ENCODE peak calls at places on chromosome 20, in four cellular contexts. One of them, this sample, is unnamed. For H3K4me1, the result is how much of the 10 kb centered on the place peaks cover.

GRCh38 chr20:59184880-59185447 is 21.3 kb downstream of the ZNF831 start:
- DNase-seq in endothelial cell of umbilical vein: no peak
- DNase-seq in GM23338: no peak
- DNase-seq in ovary: no peak
- DNase-seq in this sample: no peak

GRCh38 chr20:23226612-23227265 is 123.9 kb upstream of the NXT1 start:
- DNase-seq in endothelial cell of umbilical vein: peak
- DNase-seq in GM23338: no peak
- DNase-seq in ovary: no peak
- DNase-seq in this sample: no peak

GRCh38 chr20:7710440-7710839 is 229.8 kb downstream of the HAO1 start:
- DNase-seq in ovary: no peak
- DNase-seq in endothelial cell of umbilical vein: no peak
- DNase-seq in GM23338: no peak
- DNase-seq in this sample: no peak

GRCh38 chr20:20360464-20360863 is 7.4 kb upstream of the INSM1 start:
- DNase-seq in endothelial cell of umbilical vein: peak
- DNase-seq in ovary: no peak
- DNase-seq in GM23338: peak
- DNase-seq in this sample: no peak

GRCh38 chr20:39795401-39796272 is 833.5 kb downstream of the DHX35 start:
- DNase-seq in ovary: no peak
- DNase-seq in endothelial cell of umbilical vein: no peak
- DNase-seq in GM23338: no peak
- DNase-seq in this sample: peak

GRCh38 chr20:36647194-36648121 is 1.5 kb upstream of the SLA2 start:
- DNase-seq in GM23338: no peak
- DNase-seq in ovary: no peak
- DNase-seq in endothelial cell of umbilical vein: no peak
- DNase-seq in this sample: no peak

GRCh38 chr20:63499333-63499969 is 568 bp upstream of the EEF1A2 start:
- DNase-seq in ovary: no peak
- DNase-seq in endothelial cell of umbilical vein: no peak
- DNase-seq in GM23338: no peak
- DNase-seq in this sample: no peak

GRCh38 chr20:58850693-58851174 is at the start of gene GNAS-AS1:
- DNase-seq in ovary: peak
- DNase-seq in GM23338: peak
- DNase-seq in endothelial cell of umbilical vein: no peak
- DNase-seq in this sample: peak

GRCh38 chr20:12924126-12924525 is 84.6 kb upstream of the SPTLC3 start:
- DNase-seq in ovary: no peak
- DNase-seq in GM23338: no peak
- DNase-seq in endothelial cell of umbilical vein: no peak
- DNase-seq in this sample: no peak

DNA sequence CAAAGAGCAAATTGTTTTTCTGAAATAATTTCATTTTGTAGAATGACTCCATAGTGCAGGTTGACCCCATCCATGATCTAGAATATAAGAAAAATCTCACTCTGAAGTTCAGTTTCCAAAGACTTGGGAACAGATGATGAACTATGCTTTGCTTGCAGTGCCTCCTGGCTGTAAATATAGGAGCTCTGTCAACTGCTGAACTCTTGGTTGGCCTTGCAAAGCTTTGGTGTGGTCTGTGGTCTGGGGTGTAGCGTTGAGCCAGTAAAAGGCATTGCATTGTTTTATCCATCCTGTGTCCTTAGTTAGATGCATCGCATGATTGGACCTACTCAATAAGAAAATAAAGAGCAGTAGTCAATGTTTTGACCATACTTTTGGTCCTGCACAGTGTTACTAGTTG is 104.0 kb downstream of the PLCB4 start:
- DNase-seq in GM23338: no peak
- DNase-seq in ovary: no peak
- DNase-seq in endothelial cell of umbilical vein: no peak
- DNase-seq in this sample: no peak
- TF ChIP-seq CTCF in GM23338: no peak
- TF ChIP-seq CTCF in ovary: no peak
- TF ChIP-seq CTCF in endothelial cell of umbilical vein: no peak
- TF ChIP-seq CTCF in this sample: no peak

GRCh38 chr20:16490696-16491095 is 82.6 kb downstream of the KIF16B start:
- DNase-seq in ovary: no peak
- DNase-seq in endothelial cell of umbilical vein: no peak
- DNase-seq in GM23338: no peak
- DNase-seq in this sample: no peak
- H3K27ac ChIP-seq in ovary: no peak
- H3K27ac ChIP-seq in endothelial cell of umbilical vein: no peak
- H3K27ac ChIP-seq in GM23338: no peak
- H3K27ac ChIP-seq in this sample: no peak

DNA sequence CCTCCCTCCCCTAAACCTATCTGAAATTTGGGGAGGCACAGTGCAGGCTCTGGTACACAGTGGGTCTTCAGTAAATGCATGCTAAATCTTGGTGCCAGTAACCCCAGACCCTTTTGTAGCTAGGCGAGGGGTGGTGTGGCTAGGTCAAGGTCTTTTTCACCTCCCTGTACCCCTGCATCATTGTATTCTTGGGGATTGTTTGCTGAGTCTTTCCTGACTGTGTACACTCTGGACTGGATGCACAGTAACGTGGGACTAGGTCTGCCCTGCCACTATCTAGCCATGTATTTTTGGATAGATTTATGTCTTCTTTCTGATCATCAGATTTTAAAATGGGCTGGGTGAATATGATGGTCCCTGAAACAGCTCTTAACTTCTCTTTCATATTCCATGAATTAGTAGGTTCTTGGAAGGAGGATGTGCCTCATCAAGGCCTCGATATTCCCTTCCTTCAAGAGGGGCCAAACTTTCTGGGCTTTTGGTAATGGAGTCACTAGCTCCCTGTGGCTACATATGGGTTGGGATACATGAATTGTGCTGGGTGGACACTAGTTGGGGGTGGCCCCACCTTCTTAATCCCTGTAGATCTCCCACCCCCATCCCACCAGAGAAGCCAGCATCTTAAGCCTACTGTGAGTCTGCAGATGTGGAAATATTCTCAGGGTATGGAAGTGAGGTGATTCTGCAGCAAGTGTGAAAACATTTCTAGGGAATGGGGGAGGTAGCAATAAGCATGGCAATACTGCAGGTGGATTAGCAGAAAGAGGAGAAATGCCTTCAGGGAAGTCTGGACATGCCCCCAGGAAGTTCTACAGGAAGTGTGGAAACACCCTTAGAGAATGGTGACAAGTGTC is 2.1 kb downstream of the TP53INP2 start:
- DNase-seq in endothelial cell of umbilical vein: no peak
- DNase-seq in ovary: no peak
- DNase-seq in GM23338: no peak
- DNase-seq in this sample: no peak
- H3K4me1 ChIP-seq in endothelial cell of umbilical vein: under half
- H3K4me1 ChIP-seq in ovary: under half
- H3K4me1 ChIP-seq in GM23338: under half
- H3K4me1 ChIP-seq in this sample: under half

GRCh38 chr20:689947-690346 is 14.3 kb upstream of the SCRT2 start:
- DNase-seq in endothelial cell of umbilical vein: no peak
- DNase-seq in GM23338: no peak
- DNase-seq in ovary: no peak
- DNase-seq in this sample: no peak
- TF ChIP-seq CTCF in endothelial cell of umbilical vein: no peak
- TF ChIP-seq CTCF in GM23338: no peak
- TF ChIP-seq CTCF in ovary: no peak
- TF ChIP-seq CTCF in this sample: no peak

DNA sequence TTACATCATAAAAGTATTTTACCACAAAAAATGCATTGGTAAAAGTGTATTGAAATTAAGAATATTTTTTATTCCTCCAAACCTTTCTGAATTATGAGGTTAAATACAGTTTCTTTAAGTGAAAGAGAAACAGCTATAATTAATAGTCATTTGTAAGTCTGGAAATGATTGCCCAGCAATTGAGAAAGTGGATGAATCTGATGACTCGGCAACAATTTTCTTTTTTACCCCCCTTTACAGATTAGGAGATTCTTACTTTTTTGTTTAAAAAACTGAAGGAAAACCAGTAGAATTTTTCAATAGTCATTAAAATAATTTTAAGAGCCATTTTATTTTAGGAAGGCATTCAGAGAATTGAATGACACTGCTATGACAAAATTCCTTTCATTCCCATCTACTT is 169.6 kb upstream of the PRND start:
- DNase-seq in ovary: no peak
- DNase-seq in endothelial cell of umbilical vein: no peak
- DNase-seq in GM23338: no peak
- DNase-seq in this sample: no peak
- H3K27ac ChIP-seq in ovary: no peak
- H3K27ac ChIP-seq in endothelial cell of umbilical vein: peak
- H3K27ac ChIP-seq in GM23338: no peak
- H3K27ac ChIP-seq in this sample: no peak

GRCh38 chr20:33841439-33841799 is 30.3 kb downstream of the CHMP4B start:
- DNase-seq in GM23338: no peak
- DNase-seq in endothelial cell of umbilical vein: no peak
- DNase-seq in ovary: no peak
- DNase-seq in this sample: no peak
- H3K4me1 ChIP-seq in GM23338: under half
- H3K4me1 ChIP-seq in endothelial cell of umbilical vein: under half
- H3K4me1 ChIP-seq in ovary: under half
- H3K4me1 ChIP-seq in this sample: under half

DNA sequence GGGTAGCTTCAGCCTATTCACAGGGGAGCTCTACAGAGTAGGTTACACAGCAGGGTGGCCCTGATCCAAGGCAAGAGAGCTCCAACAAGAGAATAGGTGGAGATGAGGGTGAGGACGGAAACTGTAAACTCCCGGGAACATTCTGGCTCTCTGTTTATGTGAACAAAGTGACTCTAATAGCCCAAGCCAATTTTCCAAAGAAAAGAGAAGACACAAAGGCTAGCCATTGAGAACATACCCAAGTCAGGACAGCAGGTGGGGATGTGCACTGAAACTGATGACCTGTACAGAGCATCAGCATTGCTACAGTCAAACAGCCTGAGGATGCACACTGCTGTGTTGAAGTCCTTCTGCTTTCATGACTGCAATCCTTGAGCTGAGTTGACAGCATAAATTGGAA is 136.0 kb upstream of the TOP1 start:
- DNase-seq in endothelial cell of umbilical vein: no peak
- DNase-seq in GM23338: peak
- DNase-seq in ovary: no peak
- DNase-seq in this sample: no peak
- TF ChIP-seq CTCF in endothelial cell of umbilical vein: no peak
- TF ChIP-seq CTCF in GM23338: no peak
- TF ChIP-seq CTCF in ovary: no peak
- TF ChIP-seq CTCF in this sample: no peak